ENCODE peak calls at places on chromosomes 5 and 9, in nine cellular contexts. F, X, E, C, M, Q, I, D and V are unnamed samples.
A peak's percentile ranks its signal among the peaks of the same experiment; 100 is the strongest.

GRCh38 chr5:83927140-83927733 is 206.6 kb upstream of the HAPLN1 start:
- DNase-seq in F (peak; percentile 87), X (peak; percentile 68), E (peak; percentile 19), C (peak; percentile 40), M (peak; percentile 4), Q (peak; percentile 70), I (peak; percentile 83), D (peak; percentile 78), V (peak; percentile 28)

GRCh38 chr5:142080248-142080647 is 28.3 kb upstream of the NDFIP1 start:
- DNase-seq in F (no peak), X (no peak), E (no peak), C (peak; percentile 32), M (no peak), Q (peak; percentile 46), I (no peak), D (no peak), V (no peak)

GRCh38 chr9:75229605-75230332 is 141.5 kb downstream of the OSTF1 start:
- DNase-seq in F (no peak), X (peak; percentile 54), E (no peak), C (no peak), M (no peak), Q (no peak), I (no peak), D (no peak), V (no peak)

GRCh38 chr9:21836437-21837161 is 34.2 kb downstream of the MTAP start:
- DNase-seq in F (no peak), X (peak; percentile 99), E (no peak), C (no peak), M (no peak), Q (no peak), I (no peak), D (no peak), V (no peak)

GRCh38 chr5:108801776-108802175 is 54.1 kb downstream of the FER start:
- DNase-seq in F (no peak), X (peak; percentile 96), E (no peak), C (no peak), M (no peak), Q (no peak), I (no peak), D (no peak), V (no peak)

GRCh38 chr5:20286512-20286911 is 298.5 kb upstream of the CDH18 start:
- DNase-seq in F (no peak), X (peak; percentile 78), E (no peak), C (no peak), M (no peak), Q (no peak), I (no peak), D (no peak), V (no peak)

GRCh38 chr5:133969654-133970324 is 1.4 kb upstream of the C5orf15 start:
- DNase-seq in F (no peak), X (peak; percentile 18), E (peak; percentile 34), C (no peak), M (no peak), Q (no peak), I (peak; percentile 46), D (no peak), V (no peak)

GRCh38 chr9:21104787-21105186 is 27.0 kb upstream of the IFNB1 start:
- DNase-seq in F (no peak), X (no peak), E (no peak), C (no peak), M (no peak), Q (no peak), I (no peak), D (no peak), V (no peak)